ENCODE peak calls at places on chromosomes 11 and 22, in six cellular contexts. K is pancreas, O is heart right ventricle, V is GM23338, S is sigmoid colon, G is AG04450. W is an unnamed sample.

GRCh38 chr11:73645972-73646631 is at the start of gene PLEKHB1:
- DNase-seq in K (no peak), O (no peak), V (peak; percentile 92), S (no peak), G (no peak), W (peak; percentile 26)

GRCh38 chr11:929405-929804 is 3.7 kb downstream of the AP2A2 start:
- DNase-seq in K (no peak), O (no peak), V (no peak), S (no peak), G (no peak), W (no peak)

GRCh38 chr11:100923555-100923954 is 206.1 kb downstream of the PGR start:
- DNase-seq in K (no peak), O (no peak), V (no peak), S (no peak), G (no peak), W (no peak)

GRCh38 chr11:60371854-60372253 is 6.5 kb upstream of the MS4A7 start:
- DNase-seq in K (no peak), O (no peak), V (no peak), S (no peak), G (no peak), W (no peak)

GRCh38 chr11:58780578-58780977 is 48.8 kb upstream of the GLYAT start:
- DNase-seq in K (no peak), O (no peak), V (no peak), S (no peak), G (no peak), W (no peak)

GRCh38 chr11:113286001-113286400 is 28.4 kb upstream of the TTC12 start:
- DNase-seq in K (no peak), O (no peak), V (no peak), S (no peak), G (no peak), W (no peak)

GRCh38 chr11:105144887-105145286 is 5.3 kb upstream of the CARD18 start:
- DNase-seq in K (no peak), O (no peak), V (no peak), S (no peak), G (peak; percentile 42), W (no peak)

GRCh38 chr11:58745705-58746364 is 14.1 kb upstream of the GLYAT start:
- DNase-seq in K (no peak), O (no peak), V (no peak), S (no peak), G (no peak), W (no peak)

GRCh38 chr11:19395050-19395449 is 154.3 kb upstream of the E2F8 start:
- DNase-seq in K (no peak), O (no peak), V (peak; percentile 70), S (no peak), G (no peak), W (no peak)

GRCh38 chr11:70698871-70699270 is 300.5 kb downstream of the CTTN start:
- DNase-seq in K (no peak), O (no peak), V (no peak), S (peak; percentile 30), G (no peak), W (no peak)

GRCh38 chr22:48118654-48119053 is 1356.2 kb downstream of the TBC1D22A start:
- DNase-seq in K (no peak), O (no peak), V (no peak), S (no peak), G (no peak), W (no peak)

GRCh38 chr11:47443028-47443700 is 5.8 kb downstream of the RAPSN start:
- DNase-seq in K (no peak), O (no peak), V (peak; percentile 59), S (no peak), G (no peak), W (no peak)

DNA sequence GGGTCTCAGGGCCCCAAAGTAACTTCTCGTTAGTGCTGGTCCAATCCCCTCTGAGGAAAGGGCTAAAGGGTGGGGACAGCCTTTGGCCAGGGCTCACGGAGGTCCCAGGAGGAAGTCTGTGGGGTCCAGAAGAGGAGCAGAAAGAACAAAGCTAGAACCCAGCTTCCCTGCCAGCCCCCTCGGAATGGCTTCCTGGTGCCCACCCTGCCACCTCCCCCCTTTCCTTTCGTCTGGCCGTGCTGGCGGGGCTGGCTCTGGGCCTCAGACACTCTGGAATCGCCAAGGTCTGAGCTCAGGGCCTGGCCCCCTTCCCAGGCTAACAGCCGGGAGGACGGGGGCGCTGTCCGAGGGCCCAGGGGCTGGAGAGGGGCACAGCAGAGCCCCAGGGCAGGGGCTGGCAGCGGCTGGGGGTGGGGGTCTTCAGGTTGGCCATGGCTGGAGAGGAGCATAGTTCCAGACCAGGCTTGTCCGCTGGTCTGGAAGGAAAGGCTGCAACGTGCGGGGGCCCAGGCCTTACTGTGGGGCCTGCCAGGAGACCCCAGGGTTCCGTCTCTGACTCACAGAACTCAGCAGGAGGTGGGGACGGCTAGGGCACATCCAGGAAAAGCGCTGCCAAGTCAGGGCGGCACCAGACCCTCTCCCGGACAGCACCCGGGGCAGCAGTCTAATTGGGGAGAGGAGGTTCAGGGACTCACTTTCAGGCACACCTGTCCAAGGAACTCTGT is 788 bp upstream of the LTBP3 start:
- DNase-seq in K (no peak), O (peak; percentile 77), V (no peak), S (peak; percentile 91), G (no peak), W (peak; percentile 86)
- H3K27me3 ChIP-seq in K (no peaks in the 10 kb centered on the region), O (no peaks in the 10 kb centered on the region), V (peaks cover 57% of the 10 kb centered on the region), S (no peaks in the 10 kb centered on the region), G (no peaks in the 10 kb centered on the region), W (no peaks in the 10 kb centered on the region)

GRCh38 chr11:33375236-33375635 is 118.1 kb downstream of the HIPK3 start:
- DNase-seq in K (no peak), O (no peak), V (peak; percentile 28), S (no peak), G (no peak), W (no peak)

GRCh38 chr11:33377100-33377851 is 120.1 kb downstream of the HIPK3 start:
- DNase-seq in K (no peak), O (no peak), V (no peak), S (no peak), G (no peak), W (no peak)

GRCh38 chr11:33377852-33378385 is 120.7 kb downstream of the HIPK3 start:
- DNase-seq in K (no peak), O (no peak), V (no peak), S (no peak), G (no peak), W (no peak)

GRCh38 chr11:33375688-33376311 is 118.6 kb downstream of the HIPK3 start:
- DNase-seq in K (no peak), O (no peak), V (peak; percentile 73), S (no peak), G (no peak), W (no peak)

DNA sequence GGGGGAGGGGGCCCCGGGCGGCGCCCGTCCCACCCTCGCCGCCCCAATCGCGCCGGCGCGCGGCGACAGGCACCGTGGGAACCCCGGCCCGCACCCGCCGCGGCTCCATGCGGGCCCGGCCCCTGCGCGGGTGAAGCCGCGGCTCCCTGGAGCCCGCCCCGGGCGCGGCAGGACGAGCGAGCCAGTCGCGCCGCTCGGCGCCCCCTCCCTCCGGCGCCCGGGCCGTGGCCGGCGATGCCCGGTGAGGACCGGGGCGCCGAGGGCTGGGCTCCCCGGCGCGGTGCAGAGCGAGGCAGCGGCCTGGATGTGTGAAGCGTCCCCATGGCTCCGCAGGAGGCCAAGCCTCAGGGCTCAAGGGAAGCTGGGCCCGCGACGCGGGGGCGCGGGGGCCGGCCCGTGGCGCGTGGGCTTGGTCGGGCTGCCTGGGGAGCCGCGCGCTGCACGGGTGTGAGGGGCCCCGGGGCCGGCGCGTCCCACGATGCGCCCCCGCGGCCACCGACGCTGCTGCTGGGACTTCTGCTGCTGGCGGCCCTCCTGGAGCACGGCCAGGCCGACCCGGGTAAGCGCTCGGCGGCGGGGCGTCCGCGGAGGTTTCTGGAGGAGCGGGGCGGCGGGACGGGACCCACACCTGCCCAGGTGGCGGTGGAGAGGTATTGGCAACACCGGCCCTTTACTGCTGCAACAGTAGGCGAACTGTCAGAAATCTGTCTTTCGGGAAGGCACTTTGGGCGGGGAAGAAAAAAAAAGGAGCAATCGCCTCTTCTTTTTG is 119.3 kb downstream of the HIPK3 start:
- DNase-seq in K (no peak), O (peak; percentile 19), V (peak; percentile 73), S (no peak), G (no peak), W (no peak)
- H3K4me3 ChIP-seq in K (peak overlapping the region; percentile 34), O (peak overlapping the region; percentile 49), V (peak overlapping the region; percentile 61), S (peak overlapping the region; percentile 50), G (peak overlapping the region; percentile 69), W (peak overlapping the region; percentile 16)

GRCh38 chr22:17941501-17942406 is 82.6 kb downstream of the MICAL3 start:
- DNase-seq in K (no peak), O (no peak), V (no peak), S (no peak), G (no peak), W (no peak)
- H3K27ac ChIP-seq in K (no peak overlapping the region), O (peak overlapping the region; percentile 8), V (no peak overlapping the region), S (peak overlapping the region; percentile 83), G (no peak overlapping the region), W (no peak overlapping the region)

GRCh38 chr11:75314771-75315438 is 36.6 kb downstream of the ARRB1 start:
- DNase-seq in K (no peak), O (no peak), V (no peak), S (peak; percentile 54), G (no peak), W (no peak)

GRCh38 chr11:75313457-75314272 is 37.8 kb downstream of the ARRB1 start:
- DNase-seq in K (no peak), O (peak; percentile 60), V (no peak), S (peak; percentile 82), G (no peak), W (peak; percentile 67)

GRCh38 chr11:75311858-75312288 is 39.6 kb downstream of the ARRB1 start:
- DNase-seq in K (no peak), O (peak; percentile 83), V (no peak), S (peak; percentile 91), G (no peak), W (peak; percentile 78)

GRCh38 chr11:75315439-75315805 is 36.0 kb downstream of the ARRB1 start:
- DNase-seq in K (no peak), O (no peak), V (no peak), S (no peak), G (no peak), W (no peak)

GRCh38 chr11:75312346-75312745 is 39.1 kb downstream of the ARRB1 start:
- DNase-seq in K (no peak), O (no peak), V (no peak), S (no peak), G (no peak), W (no peak)
- H3K27me3 ChIP-seq in K (no peaks in the 10 kb centered on the region), O (no peaks in the 10 kb centered on the region), V (no peaks in the 10 kb centered on the region), S (no peaks in the 10 kb centered on the region), G (no peaks in the 10 kb centered on the region), W (no peaks in the 10 kb centered on the region)

GRCh38 chr11:108645956-108646355 is 18.9 kb upstream of the DDX10 start:
- DNase-seq in K (no peak), O (no peak), V (no peak), S (no peak), G (no peak), W (no peak)

GRCh38 chr11:108648528-108648885 is 16.4 kb upstream of the DDX10 start:
- DNase-seq in K (no peak), O (no peak), V (no peak), S (no peak), G (no peak), W (no peak)

GRCh38 chr11:108647387-108647700 is 17.5 kb upstream of the DDX10 start:
- DNase-seq in K (no peak), O (no peak), V (no peak), S (no peak), G (no peak), W (no peak)

GRCh38 chr11:108647701-108648527 is 17.0 kb upstream of the DDX10 start:
- DNase-seq in K (peak; percentile 88), O (peak; percentile 56), V (peak; percentile 90), S (no peak), G (peak; percentile 62), W (peak; percentile 55)

GRCh38 chr11:108643974-108644373 is 20.9 kb upstream of the DDX10 start:
- DNase-seq in K (no peak), O (no peak), V (no peak), S (no peak), G (no peak), W (no peak)
- H3K4me3 ChIP-seq in K (no peak overlapping the region), O (no peak overlapping the region), V (no peak overlapping the region), S (no peak overlapping the region), G (no peak overlapping the region), W (no peak overlapping the region)

W was measured in uterus.